ENCODE peak calls at places on chromosomes 7 and 10, in five cellular contexts. R is A549, O is adrenal gland, F is uterus, E is stomach. U is an unnamed sample.
A peak's percentile ranks its signal among the peaks of the same experiment; 100 is the strongest.

GRCh38 chr7:583410-584121 is 63.9 kb upstream of the PDGFA start:
- DNase-seq in R (no peak), O (no peak), F (no peak), E (no peak), U (no peak)

GRCh38 chr7:25056368-25056767 is 68.7 kb downstream of the CYCS start:
- DNase-seq in R (no peak), O (no peak), F (no peak), E (no peak), U (no peak)

GRCh38 chr7:134547738-134548054 is 1.2 kb upstream of the AKR1B15 start:
- DNase-seq in R (peak; percentile 97), O (peak; percentile 84), F (peak; percentile 64), E (peak; percentile 78), U (peak; percentile 70)

GRCh38 chr10:107834706-107835105 is 670.2 kb upstream of the SORCS1 start:
- DNase-seq in R (no peak), O (no peak), F (no peak), E (no peak), U (no peak)

GRCh38 chr10:93071674-93072224 is 1.9 kb upstream of the CYP26A1 start:
- DNase-seq in R (no peak), O (peak; percentile 72), F (no peak), E (no peak), U (no peak)

GRCh38 chr7:100566018-100566531 is 7.6 kb downstream of the SAP25 start:
- DNase-seq in R (no peak), O (no peak), F (no peak), E (no peak), U (no peak)

GRCh38 chr7:130151591-130152269 is 53.5 kb downstream of the TMEM209 start:
- DNase-seq in R (no peak), O (no peak), F (no peak), E (no peak), U (no peak)

GRCh38 chr10:133126431-133127290 is 33.4 kb upstream of the KNDC1 start:
- DNase-seq in R (no peak), O (no peak), F (no peak), E (no peak), U (peak; percentile 18)

GRCh38 chr7:81231203-81231922 is 312.5 kb upstream of the SEMA3C start:
- DNase-seq in R (no peak), O (no peak), F (no peak), E (no peak), U (no peak)

GRCh38 chr7:21318916-21319270 is 109.0 kb upstream of the SP4 start:
- DNase-seq in R (no peak), O (no peak), F (no peak), E (no peak), U (no peak)

GRCh38 chr7:100827330-100828226 is at the start of gene EPHB4:
- DNase-seq in R (peak; percentile 73), O (peak; percentile 93), F (peak; percentile 89), E (peak; percentile 85), U (peak; percentile 85)

GRCh38 chr7:5597772-5598171 is 174.1 kb upstream of the TNRC18 start:
- DNase-seq in R (no peak), O (no peak), F (no peak), E (no peak), U (no peak)

GRCh38 chr10:43312612-43313011 is 45.7 kb upstream of the RASGEF1A start:
- DNase-seq in R (no peak), O (no peak), F (no peak), E (no peak), U (no peak)

GRCh38 chr7:136741941-136742340 is 126.5 kb upstream of the CHRM2 start:
- DNase-seq in R (no peak), O (no peak), F (no peak), E (no peak), U (no peak)

GRCh38 chr7:3095046-3095445 is 51.4 kb upstream of the CARD11 start:
- DNase-seq in R (no peak), O (peak; percentile 38), F (no peak), E (no peak), U (no peak)

DNA sequence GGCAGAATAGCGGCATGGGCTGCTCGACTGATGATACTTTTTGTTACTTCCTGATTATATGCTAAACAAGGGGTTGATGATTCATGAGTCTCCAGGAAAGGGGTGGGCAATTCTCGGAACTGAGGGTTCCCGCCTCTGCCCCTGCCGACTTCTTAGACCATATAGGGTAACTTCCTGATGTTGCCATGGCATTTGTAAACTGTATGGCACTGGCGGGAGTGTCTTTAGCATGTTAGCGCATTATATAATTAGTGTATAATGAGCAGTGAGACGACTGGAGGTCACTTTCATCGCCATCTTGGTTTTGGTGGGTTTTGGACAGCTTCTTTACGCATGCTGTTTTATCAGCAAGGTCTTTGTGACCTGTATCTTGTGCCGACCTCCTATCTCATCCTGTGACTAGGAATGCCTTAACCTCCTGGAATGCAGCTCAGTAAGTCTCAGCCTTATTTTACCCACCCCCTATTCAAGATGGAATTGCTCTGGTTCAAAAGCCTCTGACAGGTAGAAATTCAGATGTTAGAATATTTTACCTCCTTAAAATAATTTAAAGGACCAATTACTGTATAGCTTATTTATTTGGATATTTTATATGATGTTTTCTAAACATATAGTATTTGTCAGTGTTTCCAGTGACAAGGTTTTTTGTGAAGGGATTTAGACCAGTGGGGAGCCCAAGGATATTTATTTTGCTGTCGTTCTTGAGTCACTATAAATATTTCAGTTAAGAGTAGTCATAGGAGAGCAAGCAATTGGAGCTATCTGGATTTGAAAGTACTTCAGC is 90.1 kb upstream of the PIK3CG start:
- DNase-seq in R (peak; percentile 29), O (no peak), F (no peak), E (no peak), U (no peak)
- TF ChIP-seq POLR2A in R (no peak), O (no peak), F (no peak), E (no peak), U (no peak)

DNA sequence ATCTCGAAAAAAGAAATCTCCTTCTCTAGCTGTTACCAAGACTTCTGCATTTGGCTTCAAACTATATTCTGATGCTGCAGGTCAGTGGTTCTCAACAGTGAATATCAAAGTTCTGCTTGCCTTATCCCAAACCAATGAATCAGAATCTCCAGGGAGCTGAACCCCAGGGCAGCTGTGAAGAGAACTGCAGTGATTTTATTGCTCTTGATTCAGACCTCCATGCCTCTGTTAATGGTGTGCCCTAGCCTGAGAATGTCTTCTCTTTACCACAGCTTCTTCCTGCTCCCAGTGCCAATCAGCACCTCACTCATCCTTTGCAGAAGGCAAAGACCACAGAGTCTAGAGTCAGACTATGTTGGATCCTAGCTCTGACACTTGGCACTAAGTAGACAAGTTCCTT is 46.2 kb upstream of the MRLN start:
- DNase-seq in R (no peak), O (no peak), F (no peak), E (no peak), U (no peak)
- TF ChIP-seq CTCF in R (no peak), O (no peak), F (no peak), E (no peak), U (no peak)

GRCh38 chr10:88991161-88991899 is 732 bp downstream of the FAS start:
- DNase-seq in R (peak; percentile 30), O (peak; percentile 73), F (peak; percentile 86), E (peak; percentile 55), U (peak; percentile 84)
- TF ChIP-seq POLR2A in R (peak; percentile 20), O (peak; percentile 37), F (peak; percentile 60), E (no peak), U (peak; percentile 55)

GRCh38 chr7:154741131-154741530 is 261.8 kb downstream of the PAXIP1 start:
- DNase-seq in R (no peak), O (no peak), F (no peak), E (no peak), U (no peak)

GRCh38 chr7:154746551-154746950 is 256.4 kb downstream of the PAXIP1 start:
- DNase-seq in R (no peak), O (no peak), F (no peak), E (no peak), U (no peak)

GRCh38 chr7:154743211-154743610 is 259.7 kb downstream of the PAXIP1 start:
- DNase-seq in R (no peak), O (no peak), F (no peak), E (no peak), U (no peak)

GRCh38 chr7:154744861-154745258 is 258.1 kb downstream of the PAXIP1 start:
- DNase-seq in R (no peak), O (no peak), F (no peak), E (no peak), U (no peak)

DNA sequence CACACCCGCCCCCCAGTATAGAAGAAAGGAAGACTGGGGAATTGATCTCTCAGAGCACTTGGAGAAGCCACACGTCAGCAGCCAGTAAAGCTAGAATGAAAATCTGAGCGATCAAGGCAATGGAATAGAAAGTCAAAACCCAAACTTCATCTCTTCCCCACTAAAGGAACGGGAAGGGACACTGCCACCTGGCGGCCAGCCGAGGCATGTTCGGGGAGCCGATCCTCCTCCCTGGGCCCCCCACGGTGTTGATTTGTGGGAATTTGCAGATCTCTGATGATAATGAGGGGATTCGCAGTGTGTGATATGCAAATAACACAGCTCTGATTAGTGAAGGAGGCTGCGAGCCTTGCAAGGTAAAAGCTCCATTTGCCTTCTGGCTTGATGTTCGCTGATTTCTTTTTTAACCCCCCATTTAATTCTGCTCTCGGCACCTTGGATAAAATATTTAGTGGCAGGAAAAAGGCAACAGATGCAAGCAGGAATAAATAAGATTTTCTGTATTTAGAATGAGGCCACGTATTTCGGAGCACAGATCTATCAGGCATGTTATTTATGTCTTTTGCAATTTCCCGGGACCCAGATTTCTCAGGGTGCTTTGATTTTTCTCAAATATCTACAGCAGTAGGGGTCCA is 258.6 kb downstream of the PAXIP1 start:
- DNase-seq in R (peak; percentile 60), O (peak; percentile 36), F (no peak), E (peak; percentile 50), U (no peak)
- TF ChIP-seq CTCF in R (peak; percentile 53), O (peak; percentile 64), F (peak; percentile 43), E (no peak), U (peak; percentile 57)

GRCh38 chr7:151081170-151082101 is 827 bp upstream of the FASTK start:
- DNase-seq in R (no peak), O (peak; percentile 49), F (peak; percentile 43), E (peak; percentile 48), U (peak; percentile 63)
- TF ChIP-seq POLR2A in R (no peak), O (no peak), F (peak; percentile 7), E (no peak), U (no peak)

DNA sequence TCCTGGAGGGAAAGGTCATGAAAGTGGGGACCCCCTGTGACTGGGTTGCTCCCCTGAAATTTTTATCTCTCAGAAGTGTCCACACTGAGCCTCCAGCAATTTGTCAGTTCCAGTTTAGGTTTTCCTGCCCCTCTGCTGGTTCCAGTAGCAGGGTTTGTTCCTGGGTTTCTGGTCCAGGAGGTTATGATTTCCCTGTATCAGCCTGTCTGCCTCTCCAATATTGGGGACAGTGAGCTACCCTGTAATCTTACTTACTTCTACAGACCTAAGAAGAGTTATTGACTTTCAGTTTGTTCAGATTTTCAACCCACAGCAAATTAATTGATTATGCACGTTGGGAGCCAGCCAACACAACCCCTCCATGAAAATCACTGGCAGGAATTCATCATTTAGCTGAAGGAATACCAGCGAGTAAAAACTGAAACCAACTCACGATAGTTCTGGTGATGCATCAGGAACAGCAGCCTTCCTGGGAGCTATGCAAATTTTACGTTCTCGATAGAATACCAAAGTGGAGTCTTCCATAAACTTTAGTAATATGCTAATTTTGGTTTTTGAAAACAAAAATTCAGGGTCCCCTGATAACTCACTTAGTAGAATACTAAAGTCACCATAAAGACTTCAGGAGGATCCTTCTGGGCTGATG is 31.3 kb upstream of the IL15RA start:
- DNase-seq in R (no peak), O (no peak), F (no peak), E (no peak), U (no peak)
- TF ChIP-seq CTCF in R (no peak), O (no peak), F (no peak), E (no peak), U (no peak)

GRCh38 chr7:44292418-44292817 is 33.0 kb downstream of the CAMK2B start:
- DNase-seq in R (no peak), O (no peak), F (no peak), E (peak; percentile 7), U (no peak)
- TF ChIP-seq POLR2A in R (no peak), O (no peak), F (no peak), E (no peak), U (no peak)

U was measured in heart left ventricle.